ENCODE peak calls at places on chromosomes 7 and 10, in six cellular contexts. One of them, this sample, is unnamed.

GRCh38 chr7:46763348-46763747 is 818.6 kb downstream of the TNS3 start:
- DNase-seq in omental fat pad: no peak
- DNase-seq in HFF-Myc: no peak
- DNase-seq in OCI-LY7: no peak
- DNase-seq in GM23338: no peak
- DNase-seq in A549: no peak
- DNase-seq in this sample: no peak

GRCh38 chr10:129102906-129103693 is 363.9 kb upstream of the MGMT start:
- DNase-seq in omental fat pad: no peak
- DNase-seq in HFF-Myc: no peak
- DNase-seq in OCI-LY7: no peak
- DNase-seq in GM23338: no peak
- DNase-seq in A549: no peak
- DNase-seq in this sample: no peak

GRCh38 chr7:50647286-50647980 is 82.2 kb upstream of the DDC start:
- DNase-seq in omental fat pad: no peak
- DNase-seq in HFF-Myc: no peak
- DNase-seq in OCI-LY7: no peak
- DNase-seq in GM23338: no peak
- DNase-seq in A549: no peak
- DNase-seq in this sample: peak

GRCh38 chr10:8453587-8453986 is 399.1 kb downstream of the GATA3 start:
- DNase-seq in omental fat pad: no peak
- DNase-seq in HFF-Myc: no peak
- DNase-seq in OCI-LY7: no peak
- DNase-seq in GM23338: no peak
- DNase-seq in A549: no peak
- DNase-seq in this sample: peak

GRCh38 chr7:39688611-39689485 is 65.5 kb downstream of the RALA start:
- DNase-seq in omental fat pad: no peak
- DNase-seq in HFF-Myc: no peak
- DNase-seq in OCI-LY7: no peak
- DNase-seq in GM23338: peak
- DNase-seq in A549: no peak
- DNase-seq in this sample: no peak

GRCh38 chr7:130921391-130922180 is 187.6 kb upstream of the KLF14 start:
- DNase-seq in omental fat pad: no peak
- DNase-seq in HFF-Myc: no peak
- DNase-seq in OCI-LY7: no peak
- DNase-seq in GM23338: peak
- DNase-seq in A549: no peak
- DNase-seq in this sample: no peak

GRCh38 chr10:97425964-97426775 is at the start of gene PGAM1:
- DNase-seq in omental fat pad: peak
- DNase-seq in HFF-Myc: peak
- DNase-seq in OCI-LY7: peak
- DNase-seq in GM23338: peak
- DNase-seq in A549: peak
- DNase-seq in this sample: peak

GRCh38 chr7:27940341-27940740 is 200.4 kb downstream of the TAX1BP1 start:
- DNase-seq in omental fat pad: no peak
- DNase-seq in HFF-Myc: no peak
- DNase-seq in OCI-LY7: no peak
- DNase-seq in GM23338: no peak
- DNase-seq in A549: no peak
- DNase-seq in this sample: no peak

GRCh38 chr10:60182691-60183090 is 207.0 kb downstream of the ANK3 start:
- DNase-seq in omental fat pad: no peak
- DNase-seq in HFF-Myc: no peak
- DNase-seq in OCI-LY7: no peak
- DNase-seq in GM23338: no peak
- DNase-seq in A549: no peak
- DNase-seq in this sample: no peak

GRCh38 chr10:13016413-13016812 is 14.9 kb upstream of the CCDC3 start:
- DNase-seq in omental fat pad: no peak
- DNase-seq in HFF-Myc: no peak
- DNase-seq in OCI-LY7: no peak
- DNase-seq in GM23338: peak
- DNase-seq in A549: no peak
- DNase-seq in this sample: no peak

DNA sequence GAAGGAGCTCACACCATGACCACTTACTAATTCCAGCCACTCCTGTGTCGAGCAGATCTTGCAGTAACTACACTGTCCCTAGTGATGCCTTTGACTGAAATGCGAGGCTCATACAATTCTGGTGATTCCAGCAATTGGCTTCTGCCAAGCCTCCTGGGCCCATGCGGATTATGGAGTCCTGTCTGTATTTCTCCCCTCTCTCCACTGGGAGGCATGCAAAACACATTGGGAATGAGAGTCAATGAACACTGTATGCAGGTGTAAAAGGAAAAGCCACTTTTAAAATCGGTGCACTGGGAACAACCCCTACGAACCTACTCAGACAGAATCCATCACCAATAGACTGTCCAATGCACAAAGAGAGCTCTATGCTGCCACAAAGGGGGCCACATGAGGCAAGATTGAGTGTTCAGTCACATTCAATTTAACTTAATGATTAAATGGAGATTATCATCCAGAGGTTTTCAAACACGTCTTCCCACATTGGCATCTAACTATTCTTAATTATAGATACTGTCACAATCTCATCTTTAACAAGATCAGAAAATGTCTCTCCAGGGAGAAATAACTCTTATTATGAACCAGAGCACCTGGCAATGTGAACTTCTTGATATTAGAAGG is 550.6 kb downstream of the GLRX3 start:
- DNase-seq in omental fat pad: no peak
- DNase-seq in HFF-Myc: no peak
- DNase-seq in OCI-LY7: no peak
- DNase-seq in GM23338: peak
- DNase-seq in A549: no peak
- DNase-seq in this sample: no peak
- TF ChIP-seq CTCF in omental fat pad: no peak
- TF ChIP-seq CTCF in HFF-Myc: no peak
- TF ChIP-seq CTCF in OCI-LY7: peak
- TF ChIP-seq CTCF in GM23338: peak
- TF ChIP-seq CTCF in A549: no peak
- TF ChIP-seq CTCF in this sample: peak

DNA sequence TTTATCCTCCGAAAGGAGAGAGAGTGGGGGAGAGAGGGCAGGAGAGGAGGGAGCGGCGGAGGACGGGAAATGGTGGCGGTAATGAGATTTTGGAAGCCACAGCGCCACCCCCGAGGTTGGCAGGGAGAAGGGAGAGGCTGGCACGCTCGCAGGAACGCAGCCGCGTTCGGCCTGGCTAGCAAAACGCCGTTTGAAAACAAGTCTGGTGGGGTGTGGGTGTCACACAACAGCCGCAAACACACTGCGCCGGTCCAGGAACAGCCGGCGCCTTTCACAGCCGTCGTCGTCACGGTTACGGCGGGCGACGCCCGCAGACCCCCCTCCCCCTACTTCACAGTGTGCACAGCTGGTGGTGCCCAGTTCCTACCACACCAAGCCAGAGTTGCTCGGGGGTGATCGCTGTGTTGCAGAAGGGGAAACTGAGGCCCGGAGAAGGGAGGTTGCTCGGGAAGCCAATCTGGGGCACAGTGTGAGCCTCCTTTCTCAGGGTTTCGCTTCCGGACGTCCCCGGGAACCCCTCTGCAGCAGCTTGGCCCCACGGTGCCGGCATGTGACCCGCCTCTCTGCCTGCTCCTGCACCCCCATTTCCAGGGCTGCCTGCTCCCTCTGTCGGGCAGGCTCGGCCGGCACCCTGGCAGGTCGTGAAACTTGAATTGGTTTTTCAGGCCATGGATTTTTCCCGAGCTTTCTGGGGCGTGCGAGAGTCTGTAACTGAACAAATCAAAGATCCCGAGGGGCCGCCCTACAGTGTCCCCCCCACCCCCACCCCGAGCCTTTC is 57.8 kb downstream of the UNCX start:
- DNase-seq in omental fat pad: no peak
- DNase-seq in HFF-Myc: no peak
- DNase-seq in OCI-LY7: no peak
- DNase-seq in GM23338: peak
- DNase-seq in A549: no peak
- DNase-seq in this sample: no peak
- TF ChIP-seq CTCF in omental fat pad: no peak
- TF ChIP-seq CTCF in HFF-Myc: no peak
- TF ChIP-seq CTCF in OCI-LY7: no peak
- TF ChIP-seq CTCF in GM23338: no peak
- TF ChIP-seq CTCF in A549: peak
- TF ChIP-seq CTCF in this sample: no peak

GRCh38 chr7:69906309-69906995 is 308.2 kb downstream of the AUTS2 start:
- DNase-seq in omental fat pad: no peak
- DNase-seq in HFF-Myc: no peak
- DNase-seq in OCI-LY7: peak
- DNase-seq in GM23338: no peak
- DNase-seq in A549: no peak
- DNase-seq in this sample: no peak
- TF ChIP-seq CTCF in omental fat pad: no peak
- TF ChIP-seq CTCF in HFF-Myc: no peak
- TF ChIP-seq CTCF in OCI-LY7: no peak
- TF ChIP-seq CTCF in GM23338: no peak
- TF ChIP-seq CTCF in A549: no peak
- TF ChIP-seq CTCF in this sample: no peak

DNA sequence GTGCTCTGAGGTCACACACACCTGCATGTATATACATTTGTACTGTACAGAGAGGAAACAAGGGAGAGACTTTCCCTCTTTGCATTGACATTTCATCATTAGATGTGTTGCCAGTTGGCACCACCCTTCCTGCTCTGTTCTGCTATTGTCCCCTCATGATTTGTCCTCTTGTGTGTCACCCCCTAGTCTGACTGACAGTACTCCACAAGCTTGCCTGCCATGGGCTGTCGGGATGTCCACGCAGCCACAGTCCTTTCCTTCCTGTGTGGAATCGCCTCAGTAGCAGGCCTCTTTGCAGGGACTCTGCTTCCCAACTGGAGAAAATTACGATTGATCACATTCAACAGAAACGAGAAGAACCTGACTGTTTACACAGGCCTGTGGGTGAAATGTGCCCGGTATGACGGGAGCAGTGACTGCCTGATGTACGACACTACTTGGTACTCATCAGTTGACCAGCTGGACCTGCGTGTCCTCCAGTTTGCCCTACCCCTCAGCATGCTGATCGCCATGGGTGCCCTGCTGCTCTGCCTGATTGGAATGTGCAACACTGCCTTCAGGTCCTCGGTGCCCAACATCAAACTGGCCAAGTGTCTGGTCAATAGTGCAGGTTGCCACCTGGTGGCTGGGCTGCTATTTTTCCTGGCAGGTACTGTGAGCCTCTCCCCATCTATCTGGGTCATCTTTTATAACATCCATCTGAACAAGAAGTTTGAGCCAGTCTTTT is 9.4 kb downstream of the CLDN12 start:
- DNase-seq in omental fat pad: no peak
- DNase-seq in HFF-Myc: no peak
- DNase-seq in OCI-LY7: peak
- DNase-seq in GM23338: peak
- DNase-seq in A549: no peak
- DNase-seq in this sample: peak
- TF ChIP-seq CTCF in omental fat pad: no peak
- TF ChIP-seq CTCF in HFF-Myc: peak
- TF ChIP-seq CTCF in OCI-LY7: peak
- TF ChIP-seq CTCF in GM23338: peak
- TF ChIP-seq CTCF in A549: peak
- TF ChIP-seq CTCF in this sample: peak

GRCh38 chr10:101138788-101139420 is 7.8 kb downstream of the TLX1 start:
- DNase-seq in omental fat pad: no peak
- DNase-seq in HFF-Myc: no peak
- DNase-seq in OCI-LY7: no peak
- DNase-seq in GM23338: no peak
- DNase-seq in A549: no peak
- DNase-seq in this sample: no peak

GRCh38 chr10:101137271-101137670 is 6.2 kb downstream of the TLX1 start:
- DNase-seq in omental fat pad: no peak
- DNase-seq in HFF-Myc: no peak
- DNase-seq in OCI-LY7: no peak
- DNase-seq in GM23338: no peak
- DNase-seq in A549: no peak
- DNase-seq in this sample: no peak

GRCh38 chr10:101140950-101141621 is 10.0 kb downstream of the TLX1 start:
- DNase-seq in omental fat pad: no peak
- DNase-seq in HFF-Myc: no peak
- DNase-seq in OCI-LY7: no peak
- DNase-seq in GM23338: no peak
- DNase-seq in A549: no peak
- DNase-seq in this sample: no peak

GRCh38 chr10:101140084-101140949 is 9.2 kb downstream of the TLX1 start:
- DNase-seq in omental fat pad: no peak
- DNase-seq in HFF-Myc: no peak
- DNase-seq in OCI-LY7: no peak
- DNase-seq in GM23338: peak
- DNase-seq in A549: no peak
- DNase-seq in this sample: no peak

GRCh38 chr10:101139421-101139911 is 8.4 kb downstream of the TLX1 start:
- DNase-seq in omental fat pad: no peak
- DNase-seq in HFF-Myc: no peak
- DNase-seq in OCI-LY7: no peak
- DNase-seq in GM23338: peak
- DNase-seq in A549: no peak
- DNase-seq in this sample: no peak
- TF ChIP-seq CTCF in omental fat pad: no peak
- TF ChIP-seq CTCF in HFF-Myc: no peak
- TF ChIP-seq CTCF in OCI-LY7: no peak
- TF ChIP-seq CTCF in GM23338: peak
- TF ChIP-seq CTCF in A549: no peak
- TF ChIP-seq CTCF in this sample: peak